ENCODE peak calls at places on chromosomes 12 and 14, in ten cellular contexts. V is thoracic aorta; H is tibial artery; W is body of pancreas; F is endothelial cell of umbilical vein; E is heart right ventricle; N is CD8-positive, alpha-beta T cell; D is CD8-positive, alpha-beta memory T cell; G is suprapubic skin; Z is right cardiac atrium. L is an unnamed sample.

GRCh38 chr12:55019784-55020183 is at the start of gene NEUROD4:
- DNase-seq in V (no peak), H (no peak), W (peak), F (peak), E (peak), N (peak), D (no peak), G (no peak), Z (peak), L (peak)

GRCh38 chr12:58916153-58916709 is 4.1 kb downstream of the LRIG3 start:
- DNase-seq in V (no peak), H (no peak), W (no peak), F (no peak), E (no peak), N (no peak), D (no peak), G (no peak), Z (no peak), L (no peak)

GRCh38 chr14:28461379-28461778 is 305.2 kb upstream of the FOXG1 start:
- DNase-seq in V (no peak), H (no peak), W (no peak), F (no peak), E (no peak), N (no peak), D (no peak), G (no peak), Z (no peak), L (no peak)

GRCh38 chr14:76133103-76133502 is 18.6 kb upstream of the GPATCH2L start:
- DNase-seq in V (no peak), H (no peak), W (no peak), F (peak), E (no peak), N (no peak), D (no peak), G (no peak), Z (no peak), L (peak)

GRCh38 chr12:12508612-12509011 is 54.1 kb downstream of the DUSP16 start:
- DNase-seq in V (no peak), H (no peak), W (no peak), F (no peak), E (no peak), N (no peak), D (no peak), G (no peak), Z (no peak), L (no peak)

GRCh38 chr12:109879332-109880048 is 851 bp downstream of the GLTP start:
- DNase-seq in V (no peak), H (no peak), W (peak), F (peak), E (no peak), N (peak), D (no peak), G (no peak), Z (peak), L (no peak)

GRCh38 chr12:105983622-105984325 is 155.0 kb downstream of the NUAK1 start:
- DNase-seq in V (no peak), H (no peak), W (no peak), F (no peak), E (no peak), N (no peak), D (no peak), G (no peak), Z (no peak), L (peak)

GRCh38 chr12:127711108-127711507 is 555.9 kb upstream of the TMEM132C start:
- DNase-seq in V (no peak), H (no peak), W (no peak), F (no peak), E (no peak), N (no peak), D (no peak), G (no peak), Z (no peak), L (no peak)

GRCh38 chr14:34713681-34714319 is 593 bp downstream of the CFL2 start:
- DNase-seq in V (no peak), H (peak), W (peak), F (peak), E (peak), N (peak), D (no peak), G (no peak), Z (no peak), L (peak)

GRCh38 chr14:100825691-100826331 is at the start of gene MEG3:
- DNase-seq in V (no peak), H (peak), W (peak), F (peak), E (peak), N (no peak), D (no peak), G (no peak), Z (peak), L (peak)

GRCh38 chr14:24368562-24369252 is 723 bp downstream of the NFATC4 start:
- DNase-seq in V (no peak), H (peak), W (peak), F (peak), E (peak), N (peak), D (peak), G (peak), Z (peak), L (peak)

GRCh38 chr12:92602476-92602875 is 100.3 kb upstream of the PLEKHG7 start:
- DNase-seq in V (no peak), H (no peak), W (no peak), F (peak), E (no peak), N (no peak), D (no peak), G (no peak), Z (no peak), L (peak)

GRCh38 chr12:106791531-106791930 is 17.0 kb downstream of the RIC8B start:
- DNase-seq in V (no peak), H (no peak), W (no peak), F (peak), E (no peak), N (no peak), D (no peak), G (no peak), Z (no peak), L (no peak)

GRCh38 chr14:75417674-75418073 is 10.1 kb upstream of the JDP2 start:
- DNase-seq in V (no peak), H (no peak), W (no peak), F (no peak), E (no peak), N (no peak), D (no peak), G (no peak), Z (no peak), L (no peak)

GRCh38 chr14:75578786-75579781 is 664 bp downstream of the FLVCR2 start:
- DNase-seq in V (no peak), H (peak), W (peak), F (peak), E (peak), N (no peak), D (no peak), G (no peak), Z (peak), L (peak)

GRCh38 chr12:6444031-6444430 is 724 bp upstream of the CD27 start:
- DNase-seq in V (no peak), H (no peak), W (no peak), F (no peak), E (no peak), N (no peak), D (no peak), G (no peak), Z (no peak), L (no peak)

GRCh38 chr14:90534091-90534837 is 137.4 kb downstream of the CALM1 start:
- DNase-seq in V (no peak), H (no peak), W (no peak), F (no peak), E (no peak), N (no peak), D (no peak), G (no peak), Z (peak), L (peak)

GRCh38 chr14:28298156-28298555 is 468.4 kb upstream of the FOXG1 start:
- DNase-seq in V (no peak), H (no peak), W (no peak), F (no peak), E (no peak), N (no peak), D (no peak), G (no peak), Z (no peak), L (no peak)

GRCh38 chr12:28872654-28873268 is 276.3 kb upstream of the FAR2 start:
- DNase-seq in V (no peak), H (no peak), W (peak), F (peak), E (peak), N (no peak), D (peak), G (no peak), Z (peak), L (peak)

GRCh38 chr12:66965613-66966012 is 286.7 kb upstream of the GRIP1 start:
- DNase-seq in V (no peak), H (no peak), W (no peak), F (no peak), E (no peak), N (no peak), D (no peak), G (no peak), Z (no peak), L (no peak)

GRCh38 chr12:65667932-65668331 is 156.4 kb upstream of the HMGA2 start:
- DNase-seq in V (no peak), H (no peak), W (no peak), F (no peak), E (no peak), N (no peak), D (no peak), G (no peak), Z (no peak), L (peak)

GRCh38 chr12:74820324-74820723 is 282.7 kb downstream of the ATXN7L3B start:
- DNase-seq in V (no peak), H (no peak), W (no peak), F (no peak), E (no peak), N (no peak), D (no peak), G (no peak), Z (no peak), L (no peak)

GRCh38 chr12:6038160-6038559 is 86.3 kb downstream of the VWF start:
- DNase-seq in V (no peak), H (no peak), W (peak), F (peak), E (no peak), N (peak), D (no peak), G (no peak), Z (no peak), L (peak)

GRCh38 chr12:111664961-111665865 is 20.5 kb downstream of the BRAP start:
- DNase-seq in V (no peak), H (no peak), W (no peak), F (no peak), E (no peak), N (no peak), D (no peak), G (no peak), Z (no peak), L (no peak)

GRCh38 chr14:24418492-24418873 is 11.0 kb downstream of the CBLN3 start:
- DNase-seq in V (no peak), H (no peak), W (peak), F (peak), E (no peak), N (no peak), D (no peak), G (no peak), Z (no peak), L (no peak)

GRCh38 chr12:69844416-69844815 is 19.4 kb downstream of the MYRFL start:
- DNase-seq in V (no peak), H (no peak), W (no peak), F (no peak), E (no peak), N (no peak), D (no peak), G (no peak), Z (no peak), L (no peak)

GRCh38 chr12:14999421-15000047 is 26.7 kb downstream of the PDE6H start:
- DNase-seq in V (no peak), H (no peak), W (no peak), F (no peak), E (no peak), N (no peak), D (no peak), G (no peak), Z (no peak), L (no peak)

GRCh38 chr12:76030378-76031080 is 1.0 kb downstream of the PHLDA1 start:
- DNase-seq in V (no peak), H (peak), W (peak), F (peak), E (peak), N (peak), D (peak), G (peak), Z (peak), L (peak)

GRCh38 chr14:102838531-102838930 is 61.3 kb downstream of the TRAF3 start:
- DNase-seq in V (no peak), H (no peak), W (no peak), F (no peak), E (no peak), N (no peak), D (no peak), G (no peak), Z (no peak), L (no peak)

GRCh38 chr12:123571343-123571813 is 13.0 kb upstream of the TMED2 start:
- DNase-seq in V (no peak), H (peak), W (peak), F (no peak), E (peak), N (no peak), D (no peak), G (no peak), Z (no peak), L (peak)

GRCh38 chr12:93788853-93789252 is 111.7 kb downstream of the CRADD start:
- DNase-seq in V (no peak), H (no peak), W (no peak), F (no peak), E (no peak), N (no peak), D (no peak), G (no peak), Z (no peak), L (no peak)

GRCh38 chr12:9745191-9745590 is 12.3 kb upstream of the CLECL1 start:
- DNase-seq in V (no peak), H (no peak), W (no peak), F (no peak), E (no peak), N (no peak), D (no peak), G (no peak), Z (no peak), L (no peak)

GRCh38 chr14:52455291-52456088 is 96.8 kb downstream of the TXNDC16 start:
- DNase-seq in V (no peak), H (no peak), W (no peak), F (no peak), E (no peak), N (no peak), D (no peak), G (no peak), Z (no peak), L (peak)

GRCh38 chr12:123384994-123385376 is 1.1 kb downstream of the KMT5A start:
- DNase-seq in V (no peak), H (no peak), W (no peak), F (peak), E (no peak), N (no peak), D (no peak), G (no peak), Z (no peak), L (peak)

GRCh38 chr12:111174283-111175108 is 194.4 kb downstream of the PHETA1 start:
- DNase-seq in V (no peak), H (no peak), W (peak), F (no peak), E (no peak), N (no peak), D (no peak), G (no peak), Z (no peak), L (no peak)

GRCh38 chr12:98490491-98491453 is 24.6 kb upstream of the TMPO start:
- DNase-seq in V (peak), H (peak), W (peak), F (peak), E (peak), N (peak), D (peak), G (peak), Z (peak), L (peak)

GRCh38 chr14:89844508-89844907 is 110.0 kb downstream of the EFCAB11 start:
- DNase-seq in V (no peak), H (no peak), W (no peak), F (no peak), E (no peak), N (no peak), D (no peak), G (no peak), Z (no peak), L (no peak)

DNA sequence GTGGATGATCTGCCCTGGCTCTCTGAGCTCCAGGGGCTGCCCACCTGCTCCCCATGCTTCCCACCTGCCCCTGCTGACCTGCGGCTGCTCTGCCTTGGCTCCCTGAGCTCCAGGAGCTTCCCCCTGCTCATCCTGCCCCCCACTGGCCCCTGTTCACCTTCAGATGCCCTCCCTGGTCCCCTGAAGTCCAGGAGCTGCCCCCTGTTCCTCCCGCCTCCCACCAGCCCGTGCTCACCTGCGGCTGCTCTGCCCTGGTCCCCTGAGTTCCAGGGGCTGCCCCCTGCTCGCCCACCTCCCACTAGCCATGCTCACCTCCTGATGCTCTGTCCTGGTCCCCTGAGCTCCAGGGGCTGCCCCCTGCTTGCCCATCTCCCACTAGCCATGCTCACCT is 219.7 kb downstream of the TMEM121 start:
- DNase-seq in V (no peak), H (no peak), W (no peak), F (no peak), E (no peak), N (no peak), D (no peak), G (peak), Z (peak), L (no peak)
- H3K4me3 ChIP-seq in V (no peak), H (no peak), W (no peak), F (no peak), E (no peak), N (no peak), D (no peak), G (no peak), Z (no peak), L (no peak)

DNA sequence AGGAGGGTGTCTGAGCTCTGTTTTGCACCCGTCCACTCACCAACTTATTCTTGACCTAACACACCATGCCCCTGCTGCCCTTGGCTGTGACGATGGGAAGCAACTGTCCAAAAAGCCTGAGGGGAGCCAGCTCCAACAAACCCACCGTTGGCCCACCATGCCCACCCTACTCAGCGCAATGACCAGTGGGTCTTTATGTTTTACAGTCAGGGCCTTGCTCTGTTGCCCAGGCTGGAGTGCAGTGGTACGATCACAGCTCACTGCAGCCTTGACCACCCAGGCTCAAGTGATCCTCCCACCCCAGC is 160.3 kb downstream of the ZFP36L1 start:
- DNase-seq in V (no peak), H (no peak), W (no peak), F (no peak), E (no peak), N (no peak), D (no peak), G (no peak), Z (no peak), L (no peak)
- H3K27ac ChIP-seq in V (peak), H (peak), W (no peak), F (no peak), E (peak), N (no peak), D (no peak), G (peak), Z (peak), L (no peak)

GRCh38 chr12:102483466-102483865 is 3.1 kb upstream of the IGF1 start:
- DNase-seq in V (no peak), H (no peak), W (no peak), F (no peak), E (no peak), N (no peak), D (no peak), G (no peak), Z (no peak), L (no peak)

GRCh38 chr12:102484732-102485069 is 4.3 kb upstream of the IGF1 start:
- DNase-seq in V (no peak), H (no peak), W (no peak), F (no peak), E (no peak), N (no peak), D (no peak), G (no peak), Z (no peak), L (no peak)

GRCh38 chr12:102486153-102486552 is 5.8 kb upstream of the IGF1 start:
- DNase-seq in V (no peak), H (no peak), W (no peak), F (no peak), E (no peak), N (no peak), D (no peak), G (no peak), Z (no peak), L (no peak)

GRCh38 chr12:102481705-102482104 is 1.3 kb upstream of the IGF1 start:
- DNase-seq in V (no peak), H (no peak), W (no peak), F (no peak), E (no peak), N (no peak), D (no peak), G (no peak), Z (no peak), L (no peak)

DNA sequence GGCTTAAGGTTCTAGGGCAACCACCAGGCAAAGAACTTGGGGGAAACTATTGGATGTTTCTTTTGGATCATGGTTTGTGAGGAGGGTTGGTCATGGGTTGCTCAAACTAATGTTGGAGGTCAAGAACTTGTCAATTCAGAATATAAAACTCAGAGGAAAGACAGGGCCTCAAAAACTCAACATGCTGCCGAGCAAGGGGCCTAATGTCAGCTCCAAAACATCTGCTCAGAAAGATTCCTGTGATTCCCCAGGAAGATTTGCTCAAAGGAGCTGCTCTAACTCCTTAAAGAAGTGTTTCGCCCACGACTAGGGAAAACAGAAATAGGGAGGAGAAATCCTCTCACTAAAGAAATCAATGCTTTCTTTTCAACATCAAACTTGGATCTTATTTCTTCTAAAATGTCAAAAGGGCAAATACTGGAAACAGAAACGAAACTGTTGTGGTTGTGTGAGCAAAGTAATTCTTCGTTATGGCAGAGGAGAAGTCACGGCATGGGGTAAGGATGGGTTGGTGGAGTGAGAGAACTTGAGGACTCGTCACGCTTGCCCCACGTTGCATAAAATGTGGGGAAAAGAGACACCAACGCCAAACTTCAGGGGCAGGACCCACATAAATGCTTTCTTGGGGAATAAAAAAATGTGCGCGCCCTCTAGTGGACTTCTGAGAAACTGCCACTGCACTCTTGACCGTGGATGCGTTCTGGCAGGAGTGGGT is 3.8 kb upstream of the IGF1 start:
- DNase-seq in V (no peak), H (peak), W (peak), F (peak), E (peak), N (peak), D (peak), G (no peak), Z (peak), L (peak)
- H3K4me3 ChIP-seq in V (peak), H (peak), W (no peak), F (no peak), E (peak), N (no peak), D (peak), G (no peak), Z (no peak), L (peak)

GRCh38 chr12:50922820-50923219 is 29.5 kb upstream of the HIGD1C start:
- DNase-seq in V (no peak), H (no peak), W (peak), F (peak), E (no peak), N (no peak), D (no peak), G (no peak), Z (no peak), L (no peak)

GRCh38 chr12:50923361-50924130 is 28.8 kb upstream of the HIGD1C start:
- DNase-seq in V (no peak), H (peak), W (no peak), F (peak), E (no peak), N (no peak), D (no peak), G (no peak), Z (no peak), L (no peak)

GRCh38 chr12:50916292-50916691 is 36.1 kb upstream of the HIGD1C start:
- DNase-seq in V (no peak), H (no peak), W (no peak), F (no peak), E (no peak), N (no peak), D (no peak), G (no peak), Z (no peak), L (no peak)

GRCh38 chr12:50914872-50915484 is 37.4 kb upstream of the HIGD1C start:
- DNase-seq in V (no peak), H (no peak), W (no peak), F (no peak), E (no peak), N (no peak), D (no peak), G (no peak), Z (no peak), L (no peak)

GRCh38 chr12:50918584-50919316 is 33.6 kb upstream of the HIGD1C start:
- DNase-seq in V (no peak), H (no peak), W (no peak), F (no peak), E (no peak), N (no peak), D (no peak), G (no peak), Z (no peak), L (no peak)
- H3K27ac ChIP-seq in V (no peak), H (no peak), W (no peak), F (no peak), E (no peak), N (no peak), D (no peak), G (no peak), Z (no peak), L (no peak)